ENCODE peak calls at places on chromosomes 12 and 14, in four cellular contexts. Y, J, E and I are unnamed samples. For H3K9me3, the result is how much of the 10 kb centered on the place peaks cover.

GRCh38 chr12:104748356-104748755 is 209.7 kb downstream of the SLC41A2 start:
- DNase-seq in E (no peak), Y (no peak), J (no peak), I (no peak)

GRCh38 chr14:73888460-73888725 is 1.7 kb downstream of the ZNF410 start:
- DNase-seq in Y (no peak), E (peak), J (no peak), I (no peak)

GRCh38 chr12:128961957-128962356 is 108.7 kb downstream of the GLT1D1 start:
- DNase-seq in Y (no peak), E (no peak), J (no peak), I (no peak)

GRCh38 chr14:67409461-67409860 is 2.5 kb downstream of the PLEK2 start:
- DNase-seq in J (no peak), Y (no peak), E (no peak), I (peak)

GRCh38 chr12:102010265-102010994 is 51.4 kb downstream of the WASHC3 start:
- DNase-seq in Y (peak), J (no peak), E (no peak), I (no peak)

GRCh38 chr12:39682689-39683477 is 63.3 kb upstream of the ABCD2 start:
- DNase-seq in Y (no peak), J (no peak), E (no peak), I (no peak)

GRCh38 chr14:70052990-70053389 is 135.8 kb downstream of the SLC8A3 start:
- DNase-seq in E (no peak), Y (no peak), J (no peak), I (no peak)

GRCh38 chr12:123337053-123337452 is 27.6 kb downstream of the SBNO1 start:
- DNase-seq in J (no peak), E (no peak), Y (no peak), I (no peak)

GRCh38 chr12:93279849-93280412 is 97.8 kb upstream of the NUDT4 start:
- DNase-seq in E (peak), Y (no peak), J (no peak), I (no peak)

GRCh38 chr12:70853326-70853725 is 67.2 kb downstream of the PTPRR start:
- DNase-seq in E (no peak), J (no peak), Y (no peak), I (no peak)

GRCh38 chr12:9866786-9867379 is 2.3 kb downstream of the CLEC2B start:
- DNase-seq in J (no peak), Y (no peak), E (no peak), I (no peak)

GRCh38 chr14:38003746-38004609 is 203.7 kb upstream of the SSTR1 start:
- DNase-seq in J (no peak), Y (no peak), E (no peak), I (no peak)

GRCh38 chr14:101251812-101252442 is 309.4 kb upstream of the DIO3 start:
- DNase-seq in Y (no peak), J (no peak), E (no peak), I (no peak)

GRCh38 chr12:39931231-39931630 is 174.7 kb downstream of the SLC2A13 start:
- DNase-seq in E (no peak), Y (peak), J (no peak), I (no peak)

DNA sequence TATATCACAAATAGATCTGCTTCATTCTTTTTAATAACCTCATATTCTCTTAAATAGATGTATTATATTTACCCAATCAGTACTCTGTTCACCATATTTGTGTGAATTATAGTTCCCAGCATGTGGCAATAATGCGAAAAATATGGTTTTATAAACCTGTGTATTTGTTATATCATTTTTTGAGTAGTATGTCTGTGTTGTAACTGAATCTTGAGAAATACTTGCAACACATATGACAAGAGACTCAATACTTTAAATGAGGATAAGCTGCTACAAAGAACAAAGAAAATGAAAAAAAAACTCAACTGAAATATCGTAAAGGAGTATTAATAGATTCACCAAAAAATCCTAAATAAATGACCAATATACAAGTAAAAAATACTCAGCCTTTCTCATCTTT is 441.7 kb upstream of the MGAT4C start:
- DNase-seq in Y (no peak), J (no peak), E (no peak), I (no peak)
- H3K9me3 ChIP-seq in Y (under half), J (under half), E (under half), I (under half)

DNA sequence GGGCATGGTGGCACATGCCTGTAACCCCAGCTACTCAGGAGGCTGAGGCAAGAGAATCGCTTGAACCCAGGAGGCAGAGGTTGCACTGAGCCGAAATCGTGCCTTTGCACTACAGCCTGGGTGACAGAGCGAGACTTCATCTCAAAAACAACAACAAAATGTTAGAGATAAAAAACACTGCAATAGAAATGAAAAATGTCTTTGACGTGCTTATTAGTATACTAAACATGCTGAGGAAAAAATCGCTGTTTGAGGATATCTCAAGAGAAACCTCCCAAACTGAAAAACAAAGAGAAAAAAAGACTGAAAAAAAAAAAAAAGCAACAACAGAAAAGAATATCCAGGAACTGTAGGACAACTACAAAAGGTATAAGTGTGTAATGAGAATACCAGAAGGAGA is 15.2 kb upstream of the APOLD1 start:
- DNase-seq in J (no peak), E (no peak), Y (no peak), I (no peak)
- H3K9me3 ChIP-seq in J (under half), E (under half), Y (under half), I (under half)

GRCh38 chr12:34301251-34302130 is 279.2 kb downstream of the ALG10 start:
- DNase-seq in E (no peak), Y (no peak), J (no peak), I (no peak)
- H3K9me3 ChIP-seq in E (under half), Y (under half), J (half or more), I (under half)

GRCh38 chr14:97349946-97350345 is 552.8 kb downstream of the VRK1 start:
- DNase-seq in Y (no peak), E (no peak), J (no peak), I (no peak)

GRCh38 chr14:97350894-97351713 is 553.9 kb downstream of the VRK1 start:
- DNase-seq in E (no peak), J (no peak), Y (no peak), I (no peak)

GRCh38 chr14:97350415-97350814 is 553.2 kb downstream of the VRK1 start:
- DNase-seq in Y (no peak), E (no peak), J (no peak), I (no peak)

DNA sequence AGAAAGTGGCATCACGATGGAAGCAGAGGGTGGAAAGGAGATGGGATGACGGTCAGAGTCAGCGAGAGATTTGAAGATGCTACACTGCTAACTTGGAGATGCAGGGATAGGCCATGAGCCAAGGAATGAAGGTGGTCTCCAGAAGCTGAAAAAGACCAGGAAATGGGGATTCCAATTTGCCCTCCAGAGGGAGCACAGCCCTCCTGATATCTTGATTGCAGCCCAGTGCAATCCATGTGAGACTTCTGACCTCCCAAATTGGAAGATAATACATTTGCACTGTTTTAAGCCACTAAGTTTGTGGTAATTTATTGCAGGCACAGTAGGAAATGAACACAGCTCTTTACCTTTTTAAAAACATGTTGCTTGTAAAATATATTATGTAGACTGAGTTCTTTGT is 549.5 kb downstream of the VRK1 start:
- DNase-seq in J (no peak), Y (no peak), E (no peak), I (no peak)
- H3K9me3 ChIP-seq in J (under half), Y (under half), E (under half), I (under half)